ENCODE peak calls at places on chromosomes 3 and 15, in ten cellular contexts. One of them, this sample, is unnamed.

GRCh38 chr15:44102675-44103254 is 92.3 kb downstream of the FRMD5 start:
- DNase-seq in iPS-NIHi11: peak
- DNase-seq in EH: peak
- DNase-seq in hypothalamus: no peak
- DNase-seq in mesothelial cell of epicardium: no peak
- DNase-seq in pons: peak
- DNase-seq in fibroblast of mammary gland: peak
- DNase-seq in AG08395: peak
- DNase-seq in K562: no peak
- DNase-seq in right atrium auricular region: no peak
- DNase-seq in this sample: no peak

GRCh38 chr3:73499787-73500186 is 125.0 kb downstream of the PDZRN3 start:
- DNase-seq in iPS-NIHi11: no peak
- DNase-seq in EH: no peak
- DNase-seq in hypothalamus: no peak
- DNase-seq in mesothelial cell of epicardium: no peak
- DNase-seq in pons: no peak
- DNase-seq in fibroblast of mammary gland: no peak
- DNase-seq in AG08395: no peak
- DNase-seq in K562: no peak
- DNase-seq in right atrium auricular region: no peak
- DNase-seq in this sample: no peak

GRCh38 chr15:75197062-75197630 is 4.5 kb upstream of the C15orf39 start:
- DNase-seq in iPS-NIHi11: no peak
- DNase-seq in EH: peak
- DNase-seq in hypothalamus: no peak
- DNase-seq in mesothelial cell of epicardium: no peak
- DNase-seq in pons: no peak
- DNase-seq in fibroblast of mammary gland: no peak
- DNase-seq in AG08395: no peak
- DNase-seq in K562: no peak
- DNase-seq in right atrium auricular region: no peak
- DNase-seq in this sample: no peak

GRCh38 chr3:115245437-115245836 is 98.3 kb upstream of the ZBTB20 start:
- DNase-seq in iPS-NIHi11: no peak
- DNase-seq in EH: peak
- DNase-seq in hypothalamus: no peak
- DNase-seq in mesothelial cell of epicardium: no peak
- DNase-seq in pons: no peak
- DNase-seq in fibroblast of mammary gland: peak
- DNase-seq in AG08395: peak
- DNase-seq in K562: no peak
- DNase-seq in right atrium auricular region: no peak
- DNase-seq in this sample: no peak

GRCh38 chr3:23996058-23996457 is 51.0 kb downstream of the NR1D2 start:
- DNase-seq in iPS-NIHi11: no peak
- DNase-seq in EH: peak
- DNase-seq in hypothalamus: no peak
- DNase-seq in mesothelial cell of epicardium: no peak
- DNase-seq in pons: no peak
- DNase-seq in fibroblast of mammary gland: peak
- DNase-seq in AG08395: peak
- DNase-seq in K562: no peak
- DNase-seq in right atrium auricular region: no peak
- DNase-seq in this sample: no peak

GRCh38 chr3:196941846-196942225 is 492 bp downstream of the NCBP2 start:
- DNase-seq in iPS-NIHi11: peak
- DNase-seq in EH: peak
- DNase-seq in hypothalamus: peak
- DNase-seq in mesothelial cell of epicardium: peak
- DNase-seq in pons: no peak
- DNase-seq in fibroblast of mammary gland: peak
- DNase-seq in AG08395: peak
- DNase-seq in K562: peak
- DNase-seq in right atrium auricular region: no peak
- DNase-seq in this sample: no peak

GRCh38 chr3:99637381-99638111 is 848 bp upstream of the COL8A1 start:
- DNase-seq in iPS-NIHi11: peak
- DNase-seq in EH: peak
- DNase-seq in hypothalamus: peak
- DNase-seq in mesothelial cell of epicardium: no peak
- DNase-seq in pons: peak
- DNase-seq in fibroblast of mammary gland: peak
- DNase-seq in AG08395: peak
- DNase-seq in K562: no peak
- DNase-seq in right atrium auricular region: peak
- DNase-seq in this sample: peak

GRCh38 chr3:61768284-61769012 is 207.1 kb downstream of the PTPRG start:
- DNase-seq in iPS-NIHi11: no peak
- DNase-seq in EH: peak
- DNase-seq in hypothalamus: no peak
- DNase-seq in mesothelial cell of epicardium: no peak
- DNase-seq in pons: no peak
- DNase-seq in fibroblast of mammary gland: peak
- DNase-seq in AG08395: peak
- DNase-seq in K562: no peak
- DNase-seq in right atrium auricular region: no peak
- DNase-seq in this sample: no peak

GRCh38 chr15:33154366-33155166 is 39.9 kb downstream of the FMN1 start:
- DNase-seq in iPS-NIHi11: no peak
- DNase-seq in EH: peak
- DNase-seq in hypothalamus: no peak
- DNase-seq in mesothelial cell of epicardium: no peak
- DNase-seq in pons: peak
- DNase-seq in fibroblast of mammary gland: peak
- DNase-seq in AG08395: peak
- DNase-seq in K562: no peak
- DNase-seq in right atrium auricular region: no peak
- DNase-seq in this sample: no peak

GRCh38 chr15:73370151-73370550 is 1.4 kb upstream of the HCN4 start:
- DNase-seq in iPS-NIHi11: no peak
- DNase-seq in EH: no peak
- DNase-seq in hypothalamus: no peak
- DNase-seq in mesothelial cell of epicardium: no peak
- DNase-seq in pons: no peak
- DNase-seq in fibroblast of mammary gland: no peak
- DNase-seq in AG08395: no peak
- DNase-seq in K562: no peak
- DNase-seq in right atrium auricular region: no peak
- DNase-seq in this sample: no peak

GRCh38 chr3:52695798-52696649 is 9.6 kb downstream of the GLT8D1 start:
- DNase-seq in iPS-NIHi11: no peak
- DNase-seq in EH: no peak
- DNase-seq in hypothalamus: no peak
- DNase-seq in mesothelial cell of epicardium: no peak
- DNase-seq in pons: no peak
- DNase-seq in fibroblast of mammary gland: no peak
- DNase-seq in AG08395: no peak
- DNase-seq in K562: no peak
- DNase-seq in right atrium auricular region: no peak
- DNase-seq in this sample: no peak

GRCh38 chr3:114856867-114857266 is 290.2 kb downstream of the ZBTB20 start:
- DNase-seq in iPS-NIHi11: no peak
- DNase-seq in EH: no peak
- DNase-seq in hypothalamus: no peak
- DNase-seq in mesothelial cell of epicardium: no peak
- DNase-seq in pons: no peak
- DNase-seq in fibroblast of mammary gland: no peak
- DNase-seq in AG08395: no peak
- DNase-seq in K562: no peak
- DNase-seq in right atrium auricular region: no peak
- DNase-seq in this sample: no peak

GRCh38 chr15:76431936-76432335 is 95.4 kb downstream of the ISL2 start:
- DNase-seq in iPS-NIHi11: peak
- DNase-seq in EH: peak
- DNase-seq in hypothalamus: no peak
- DNase-seq in mesothelial cell of epicardium: no peak
- DNase-seq in pons: no peak
- DNase-seq in fibroblast of mammary gland: no peak
- DNase-seq in AG08395: peak
- DNase-seq in K562: no peak
- DNase-seq in right atrium auricular region: no peak
- DNase-seq in this sample: no peak

GRCh38 chr15:45454825-45455224 is 67.7 kb downstream of the SLC30A4 start:
- DNase-seq in iPS-NIHi11: peak
- DNase-seq in EH: peak
- DNase-seq in hypothalamus: no peak
- DNase-seq in mesothelial cell of epicardium: no peak
- DNase-seq in pons: peak
- DNase-seq in fibroblast of mammary gland: peak
- DNase-seq in AG08395: peak
- DNase-seq in K562: no peak
- DNase-seq in right atrium auricular region: no peak
- DNase-seq in this sample: no peak

GRCh38 chr3:188208751-188209433 is 54.9 kb downstream of the LPP start:
- DNase-seq in iPS-NIHi11: no peak
- DNase-seq in EH: peak
- DNase-seq in hypothalamus: no peak
- DNase-seq in mesothelial cell of epicardium: no peak
- DNase-seq in pons: no peak
- DNase-seq in fibroblast of mammary gland: peak
- DNase-seq in AG08395: peak
- DNase-seq in K562: no peak
- DNase-seq in right atrium auricular region: no peak
- DNase-seq in this sample: no peak

GRCh38 chr3:57815034-57815433 is 58.9 kb downstream of the SLMAP start:
- DNase-seq in iPS-NIHi11: no peak
- DNase-seq in EH: no peak
- DNase-seq in hypothalamus: no peak
- DNase-seq in mesothelial cell of epicardium: no peak
- DNase-seq in pons: no peak
- DNase-seq in fibroblast of mammary gland: no peak
- DNase-seq in AG08395: no peak
- DNase-seq in K562: no peak
- DNase-seq in right atrium auricular region: no peak
- DNase-seq in this sample: no peak

GRCh38 chr3:49930922-49931321 is 1.3 kb upstream of the MON1A start:
- DNase-seq in iPS-NIHi11: peak
- DNase-seq in EH: peak
- DNase-seq in hypothalamus: no peak
- DNase-seq in mesothelial cell of epicardium: no peak
- DNase-seq in pons: no peak
- DNase-seq in fibroblast of mammary gland: no peak
- DNase-seq in AG08395: no peak
- DNase-seq in K562: peak
- DNase-seq in right atrium auricular region: no peak
- DNase-seq in this sample: no peak